ENCODE peak calls at places on chromosomes 13 and 19, in four cellular contexts. One of them, this sample, is unnamed.

GRCh38 chr19:11708457-11708856 is 30.3 kb downstream of the ZNF823 start:
- DNase-seq in bronchial epithelial cell: no peak
- DNase-seq in lung: no peak
- DNase-seq in colonic mucosa: no peak
- DNase-seq in this sample: no peak

GRCh38 chr19:9847087-9847671 is 12.1 kb downstream of the PIN1 start:
- DNase-seq in lung: peak
- DNase-seq in bronchial epithelial cell: peak
- DNase-seq in colonic mucosa: peak
- DNase-seq in this sample: peak

GRCh38 chr19:52991484-52991883 is 22.2 kb upstream of the ERVV-1 start:
- DNase-seq in lung: no peak
- DNase-seq in bronchial epithelial cell: peak
- DNase-seq in colonic mucosa: no peak
- DNase-seq in this sample: no peak

GRCh38 chr19:41646589-41647204 is 19.8 kb upstream of the CEACAM4 start:
- DNase-seq in colonic mucosa: no peak
- DNase-seq in lung: no peak
- DNase-seq in bronchial epithelial cell: no peak
- DNase-seq in this sample: no peak

GRCh38 chr13:101272886-101273285 is 143.4 kb downstream of the NALCN start:
- DNase-seq in lung: no peak
- DNase-seq in colonic mucosa: no peak
- DNase-seq in bronchial epithelial cell: no peak
- DNase-seq in this sample: no peak

GRCh38 chr19:49327878-49328544 is 3.0 kb upstream of the SLC6A16 start:
- DNase-seq in colonic mucosa: peak
- DNase-seq in lung: no peak
- DNase-seq in bronchial epithelial cell: peak
- DNase-seq in this sample: no peak

GRCh38 chr13:46035066-46035465 is 17.5 kb downstream of the ZC3H13 start:
- DNase-seq in colonic mucosa: no peak
- DNase-seq in lung: no peak
- DNase-seq in bronchial epithelial cell: no peak
- DNase-seq in this sample: no peak

GRCh38 chr19:11152318-11153062 is 3.1 kb downstream of the SPC24 start:
- DNase-seq in bronchial epithelial cell: peak
- DNase-seq in colonic mucosa: peak
- DNase-seq in lung: peak
- DNase-seq in this sample: no peak

GRCh38 chr13:43528992-43529391 is 257.8 kb downstream of the ENOX1 start:
- DNase-seq in bronchial epithelial cell: no peak
- DNase-seq in colonic mucosa: no peak
- DNase-seq in lung: no peak
- DNase-seq in this sample: no peak

GRCh38 chr19:49231389-49231788 is 73.8 kb downstream of the TRPM4 start:
- DNase-seq in lung: no peak
- DNase-seq in bronchial epithelial cell: no peak
- DNase-seq in colonic mucosa: no peak
- DNase-seq in this sample: no peak

GRCh38 chr13:67574320-67575233 is 344.4 kb upstream of the PCDH9 start:
- DNase-seq in bronchial epithelial cell: peak
- DNase-seq in colonic mucosa: no peak
- DNase-seq in lung: no peak
- DNase-seq in this sample: no peak

GRCh38 chr19:40702337-40703012 is 12.0 kb upstream of the NUMBL start:
- DNase-seq in bronchial epithelial cell: peak
- DNase-seq in lung: no peak
- DNase-seq in colonic mucosa: no peak
- DNase-seq in this sample: no peak

GRCh38 chr13:97434417-97435296 is 688 bp downstream of the RAP2A start:
- DNase-seq in colonic mucosa: peak
- DNase-seq in bronchial epithelial cell: peak
- DNase-seq in lung: peak
- DNase-seq in this sample: no peak

GRCh38 chr13:20028953-20029352 is 70.4 kb downstream of the ZMYM2 start:
- DNase-seq in colonic mucosa: no peak
- DNase-seq in lung: no peak
- DNase-seq in bronchial epithelial cell: no peak
- DNase-seq in this sample: no peak

DNA sequence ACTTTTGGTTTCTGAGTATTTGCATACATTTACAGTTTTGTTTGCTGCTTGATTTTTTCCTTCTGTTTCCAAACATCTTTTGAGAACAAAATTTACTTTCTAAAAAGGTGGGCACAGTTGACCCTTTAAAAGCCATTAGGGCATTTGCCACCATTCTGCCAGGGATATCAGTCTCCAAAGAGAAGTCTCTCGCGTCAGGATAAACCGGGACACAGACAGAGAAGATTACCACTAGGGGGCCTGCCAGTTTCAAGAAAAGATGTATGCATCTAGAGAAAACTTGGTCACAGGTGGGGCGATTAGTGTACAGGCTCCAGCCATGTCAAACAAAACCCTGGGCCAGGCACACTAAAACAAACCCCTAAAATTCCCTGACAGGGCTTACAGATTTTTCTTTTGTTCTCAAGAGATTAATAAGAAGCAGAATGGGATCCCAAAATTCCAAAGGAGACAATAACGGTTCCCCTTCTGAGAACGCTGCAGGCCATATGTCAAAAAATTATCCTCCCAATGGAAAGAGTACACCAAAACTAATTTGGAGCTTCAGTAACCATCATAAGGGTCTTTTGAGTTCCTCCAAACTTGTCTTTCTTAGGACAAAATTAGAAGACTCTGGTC is 10.7 kb upstream of the PABPC3 start:
- DNase-seq in lung: no peak
- DNase-seq in colonic mucosa: peak
- DNase-seq in bronchial epithelial cell: peak
- DNase-seq in this sample: peak
- TF ChIP-seq CTCF in lung: peak
- TF ChIP-seq CTCF in colonic mucosa: peak
- TF ChIP-seq CTCF in bronchial epithelial cell: peak
- TF ChIP-seq CTCF in this sample: peak

GRCh38 chr19:33300016-33300981 is 2.0 kb downstream of the CEBPA start:
- DNase-seq in lung: peak
- DNase-seq in bronchial epithelial cell: no peak
- DNase-seq in colonic mucosa: no peak
- DNase-seq in this sample: no peak
- H3K4me3 ChIP-seq in lung: peak
- H3K4me3 ChIP-seq in bronchial epithelial cell: peak
- H3K4me3 ChIP-seq in colonic mucosa: peak
- H3K4me3 ChIP-seq in this sample: no peak

DNA sequence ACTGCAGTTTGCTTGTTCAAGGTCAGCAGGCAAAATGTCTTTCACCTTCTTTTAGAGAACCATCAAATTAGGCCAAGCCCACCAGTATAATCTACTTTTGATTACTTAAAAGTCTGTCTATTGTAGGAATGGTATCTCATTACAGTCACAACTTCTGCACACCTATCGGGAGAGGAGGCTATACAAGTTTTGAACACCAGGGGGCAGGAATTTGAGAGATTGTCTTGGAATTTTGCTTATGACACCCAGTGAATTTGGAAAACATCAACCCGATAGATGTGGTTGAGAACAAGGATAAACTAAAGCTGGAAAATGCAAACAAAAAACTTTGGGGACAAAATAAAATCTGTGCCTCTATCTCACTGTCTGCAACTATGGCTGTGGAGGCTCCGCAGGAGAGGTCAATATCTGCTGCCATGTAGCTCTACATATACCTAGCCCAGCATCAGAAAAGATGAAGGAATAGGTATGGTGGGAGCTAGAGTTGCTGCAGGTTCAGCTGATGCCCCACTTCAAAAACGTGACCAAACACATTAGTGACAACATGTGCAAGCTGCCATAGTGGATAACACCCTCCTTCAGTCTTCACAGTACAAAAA is 1299.2 kb upstream of the SPRY2 start:
- DNase-seq in bronchial epithelial cell: peak
- DNase-seq in lung: no peak
- DNase-seq in colonic mucosa: no peak
- DNase-seq in this sample: no peak
- TF ChIP-seq CTCF in bronchial epithelial cell: peak
- TF ChIP-seq CTCF in lung: no peak
- TF ChIP-seq CTCF in colonic mucosa: no peak
- TF ChIP-seq CTCF in this sample: peak

DNA sequence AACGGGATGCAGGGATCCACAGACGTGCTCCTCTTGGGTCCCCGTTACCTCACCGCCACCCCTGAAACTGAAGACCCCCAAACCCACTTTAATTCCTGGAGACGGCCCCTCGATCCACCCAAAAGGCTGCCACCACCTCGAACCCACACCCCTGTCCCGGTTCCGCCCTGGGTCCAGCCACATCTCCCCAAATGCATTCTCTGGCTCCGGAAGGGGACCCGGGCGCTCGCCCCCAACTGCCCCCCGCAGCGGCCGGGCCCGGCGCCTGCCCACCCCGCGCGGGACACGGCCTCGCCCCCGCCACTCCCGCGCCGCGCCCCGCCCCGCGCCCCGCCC is 217 bp upstream of the FSTL3 start:
- DNase-seq in lung: no peak
- DNase-seq in bronchial epithelial cell: no peak
- DNase-seq in colonic mucosa: no peak
- DNase-seq in this sample: no peak
- H3K4me3 ChIP-seq in lung: no peak
- H3K4me3 ChIP-seq in bronchial epithelial cell: peak
- H3K4me3 ChIP-seq in colonic mucosa: no peak
- H3K4me3 ChIP-seq in this sample: no peak

GRCh38 chr19:4374451-4375163 is 25.7 kb downstream of the SH3GL1 start:
- DNase-seq in colonic mucosa: peak
- DNase-seq in lung: peak
- DNase-seq in bronchial epithelial cell: peak
- DNase-seq in this sample: no peak
- TF ChIP-seq CTCF in colonic mucosa: no peak
- TF ChIP-seq CTCF in lung: no peak
- TF ChIP-seq CTCF in bronchial epithelial cell: no peak
- TF ChIP-seq CTCF in this sample: no peak

GRCh38 chr19:13833330-13834265 is 38.4 kb downstream of the ZSWIM4 start:
- DNase-seq in bronchial epithelial cell: peak
- DNase-seq in lung: peak
- DNase-seq in colonic mucosa: peak
- DNase-seq in this sample: no peak
- H3K4me3 ChIP-seq in bronchial epithelial cell: no peak
- H3K4me3 ChIP-seq in lung: no peak
- H3K4me3 ChIP-seq in colonic mucosa: no peak
- H3K4me3 ChIP-seq in this sample: no peak

DNA sequence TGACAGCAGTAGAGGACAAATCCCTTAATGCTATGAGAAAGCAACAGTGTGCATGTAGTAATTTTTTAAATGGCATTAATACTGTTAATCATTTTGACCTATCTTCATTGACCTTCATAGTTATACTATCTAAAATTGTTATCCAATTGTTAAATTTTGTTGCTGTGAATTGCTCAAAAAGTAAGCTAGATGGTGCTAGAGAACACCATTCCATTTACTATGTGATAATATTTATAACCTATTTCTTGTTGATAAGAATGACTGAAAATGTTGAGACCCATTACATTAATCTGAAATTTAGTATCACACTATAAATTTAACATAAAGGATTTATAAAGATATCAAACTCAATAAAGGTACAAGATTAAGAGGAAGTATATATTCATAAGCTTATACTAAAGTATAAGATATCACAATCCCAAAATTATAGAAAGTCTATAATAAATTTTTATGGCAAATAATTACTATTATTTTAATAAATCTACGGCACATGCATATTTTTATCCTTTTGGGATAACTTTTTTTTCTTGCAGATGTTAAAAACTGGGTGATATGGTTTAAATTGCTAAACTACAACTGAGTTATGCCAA is 1573.3 kb downstream of the PCDH9 start:
- DNase-seq in lung: no peak
- DNase-seq in colonic mucosa: no peak
- DNase-seq in bronchial epithelial cell: peak
- DNase-seq in this sample: no peak
- TF ChIP-seq CTCF in lung: no peak
- TF ChIP-seq CTCF in colonic mucosa: peak
- TF ChIP-seq CTCF in bronchial epithelial cell: peak
- TF ChIP-seq CTCF in this sample: no peak

GRCh38 chr13:50892162-50892944 is 17.2 kb upstream of the RNASEH2B start:
- DNase-seq in lung: no peak
- DNase-seq in bronchial epithelial cell: no peak
- DNase-seq in colonic mucosa: no peak
- DNase-seq in this sample: no peak
- H3K4me3 ChIP-seq in lung: no peak
- H3K4me3 ChIP-seq in bronchial epithelial cell: no peak
- H3K4me3 ChIP-seq in colonic mucosa: no peak
- H3K4me3 ChIP-seq in this sample: no peak

DNA sequence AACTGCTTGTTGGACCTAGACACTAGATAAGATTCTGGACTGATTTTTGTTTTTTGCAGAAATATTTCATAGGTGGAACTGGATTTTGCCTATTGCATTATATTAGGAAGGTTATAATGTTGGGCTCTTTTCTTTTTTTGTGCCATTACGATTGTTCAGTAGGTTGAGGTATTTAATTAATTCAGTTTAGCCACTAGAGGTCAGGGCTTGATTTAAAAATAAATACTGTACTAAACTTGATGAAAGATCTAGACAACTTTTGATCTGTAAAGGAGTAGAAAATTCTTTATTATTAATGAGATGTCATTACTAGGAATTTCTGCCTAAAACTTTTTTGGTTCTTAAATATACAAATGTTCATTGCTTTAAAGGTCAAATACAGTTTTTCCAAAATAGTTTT is 15.2 kb upstream of the SUPT20H start:
- DNase-seq in lung: no peak
- DNase-seq in bronchial epithelial cell: peak
- DNase-seq in colonic mucosa: no peak
- DNase-seq in this sample: no peak
- TF ChIP-seq CTCF in lung: peak
- TF ChIP-seq CTCF in bronchial epithelial cell: peak
- TF ChIP-seq CTCF in colonic mucosa: no peak
- TF ChIP-seq CTCF in this sample: no peak